ENCODE peak calls at places on chromosomes 7 and 10, in nine cellular contexts. One of them, this sample, is unnamed. For H3K4me1, the result is how much of the 10 kb centered on the place peaks cover.

GRCh38 chr7:27709137-27710075 is 30.6 kb upstream of the TAX1BP1 start:
- DNase-seq in esophagus squamous epithelium: no peak
- DNase-seq in heart right ventricle: no peak
- DNase-seq in tibial artery: no peak
- DNase-seq in mesenchymal stem cell: peak
- DNase-seq in sigmoid colon: no peak
- DNase-seq in A549: no peak
- DNase-seq in Peyer's patch: no peak
- DNase-seq in CD4-positive, CD25-positive, alpha-beta regulatory T cell: no peak
- DNase-seq in this sample: no peak

GRCh38 chr10:103758294-103758681 is 97.1 kb downstream of the SH3PXD2A start:
- DNase-seq in heart right ventricle: no peak
- DNase-seq in tibial artery: no peak
- DNase-seq in CD4-positive, CD25-positive, alpha-beta regulatory T cell: no peak
- DNase-seq in sigmoid colon: no peak
- DNase-seq in A549: peak
- DNase-seq in Peyer's patch: no peak
- DNase-seq in esophagus squamous epithelium: no peak
- DNase-seq in mesenchymal stem cell: peak
- DNase-seq in this sample: no peak

GRCh38 chr7:130940907-130941306 is 206.9 kb upstream of the KLF14 start:
- DNase-seq in Peyer's patch: no peak
- DNase-seq in sigmoid colon: no peak
- DNase-seq in CD4-positive, CD25-positive, alpha-beta regulatory T cell: no peak
- DNase-seq in heart right ventricle: no peak
- DNase-seq in A549: no peak
- DNase-seq in esophagus squamous epithelium: no peak
- DNase-seq in tibial artery: no peak
- DNase-seq in mesenchymal stem cell: no peak
- DNase-seq in this sample: no peak

GRCh38 chr10:1253476-1254353 is 197.5 kb downstream of the WDR37 start:
- DNase-seq in CD4-positive, CD25-positive, alpha-beta regulatory T cell: peak
- DNase-seq in mesenchymal stem cell: no peak
- DNase-seq in A549: no peak
- DNase-seq in heart right ventricle: no peak
- DNase-seq in esophagus squamous epithelium: no peak
- DNase-seq in Peyer's patch: no peak
- DNase-seq in tibial artery: no peak
- DNase-seq in sigmoid colon: no peak
- DNase-seq in this sample: no peak

GRCh38 chr10:88743999-88744398 is 15.8 kb upstream of the LIPN start:
- DNase-seq in A549: peak
- DNase-seq in esophagus squamous epithelium: no peak
- DNase-seq in heart right ventricle: no peak
- DNase-seq in Peyer's patch: peak
- DNase-seq in sigmoid colon: no peak
- DNase-seq in CD4-positive, CD25-positive, alpha-beta regulatory T cell: no peak
- DNase-seq in mesenchymal stem cell: no peak
- DNase-seq in tibial artery: no peak
- DNase-seq in this sample: no peak

GRCh38 chr7:101733713-101734475 is 83.5 kb upstream of the CUX1 start:
- DNase-seq in A549: no peak
- DNase-seq in Peyer's patch: peak
- DNase-seq in heart right ventricle: peak
- DNase-seq in CD4-positive, CD25-positive, alpha-beta regulatory T cell: peak
- DNase-seq in sigmoid colon: no peak
- DNase-seq in esophagus squamous epithelium: no peak
- DNase-seq in mesenchymal stem cell: peak
- DNase-seq in tibial artery: no peak
- DNase-seq in this sample: peak

GRCh38 chr10:93512565-93512964 is 16.2 kb downstream of the CEP55 start:
- DNase-seq in Peyer's patch: no peak
- DNase-seq in tibial artery: no peak
- DNase-seq in CD4-positive, CD25-positive, alpha-beta regulatory T cell: no peak
- DNase-seq in mesenchymal stem cell: no peak
- DNase-seq in sigmoid colon: no peak
- DNase-seq in esophagus squamous epithelium: no peak
- DNase-seq in heart right ventricle: no peak
- DNase-seq in A549: no peak
- DNase-seq in this sample: no peak

GRCh38 chr10:126215767-126216166 is 172.5 kb downstream of the ADAM12 start:
- DNase-seq in Peyer's patch: no peak
- DNase-seq in mesenchymal stem cell: no peak
- DNase-seq in esophagus squamous epithelium: no peak
- DNase-seq in tibial artery: no peak
- DNase-seq in sigmoid colon: no peak
- DNase-seq in A549: no peak
- DNase-seq in CD4-positive, CD25-positive, alpha-beta regulatory T cell: no peak
- DNase-seq in heart right ventricle: no peak
- DNase-seq in this sample: no peak

GRCh38 chr10:52031771-52032170 is 282.3 kb upstream of the DKK1 start:
- DNase-seq in A549: no peak
- DNase-seq in CD4-positive, CD25-positive, alpha-beta regulatory T cell: no peak
- DNase-seq in sigmoid colon: no peak
- DNase-seq in esophagus squamous epithelium: no peak
- DNase-seq in mesenchymal stem cell: no peak
- DNase-seq in tibial artery: no peak
- DNase-seq in heart right ventricle: no peak
- DNase-seq in Peyer's patch: no peak
- DNase-seq in this sample: no peak

GRCh38 chr10:113021268-113022028 is 71.4 kb downstream of the TCF7L2 start:
- DNase-seq in CD4-positive, CD25-positive, alpha-beta regulatory T cell: no peak
- DNase-seq in Peyer's patch: peak
- DNase-seq in A549: no peak
- DNase-seq in esophagus squamous epithelium: no peak
- DNase-seq in tibial artery: peak
- DNase-seq in mesenchymal stem cell: peak
- DNase-seq in heart right ventricle: no peak
- DNase-seq in sigmoid colon: peak
- DNase-seq in this sample: no peak

GRCh38 chr10:113019096-113019495 is 69.0 kb downstream of the TCF7L2 start:
- DNase-seq in esophagus squamous epithelium: no peak
- DNase-seq in heart right ventricle: no peak
- DNase-seq in sigmoid colon: no peak
- DNase-seq in CD4-positive, CD25-positive, alpha-beta regulatory T cell: no peak
- DNase-seq in Peyer's patch: no peak
- DNase-seq in A549: no peak
- DNase-seq in tibial artery: no peak
- DNase-seq in mesenchymal stem cell: no peak
- DNase-seq in this sample: no peak

GRCh38 chr10:113020425-113020753 is 70.3 kb downstream of the TCF7L2 start:
- DNase-seq in heart right ventricle: no peak
- DNase-seq in esophagus squamous epithelium: no peak
- DNase-seq in CD4-positive, CD25-positive, alpha-beta regulatory T cell: no peak
- DNase-seq in tibial artery: no peak
- DNase-seq in sigmoid colon: peak
- DNase-seq in A549: no peak
- DNase-seq in Peyer's patch: no peak
- DNase-seq in mesenchymal stem cell: no peak
- DNase-seq in this sample: no peak

GRCh38 chr10:113020838-113021237 is 70.8 kb downstream of the TCF7L2 start:
- DNase-seq in A549: no peak
- DNase-seq in Peyer's patch: no peak
- DNase-seq in heart right ventricle: no peak
- DNase-seq in CD4-positive, CD25-positive, alpha-beta regulatory T cell: no peak
- DNase-seq in esophagus squamous epithelium: no peak
- DNase-seq in tibial artery: no peak
- DNase-seq in mesenchymal stem cell: peak
- DNase-seq in sigmoid colon: peak
- DNase-seq in this sample: peak

DNA sequence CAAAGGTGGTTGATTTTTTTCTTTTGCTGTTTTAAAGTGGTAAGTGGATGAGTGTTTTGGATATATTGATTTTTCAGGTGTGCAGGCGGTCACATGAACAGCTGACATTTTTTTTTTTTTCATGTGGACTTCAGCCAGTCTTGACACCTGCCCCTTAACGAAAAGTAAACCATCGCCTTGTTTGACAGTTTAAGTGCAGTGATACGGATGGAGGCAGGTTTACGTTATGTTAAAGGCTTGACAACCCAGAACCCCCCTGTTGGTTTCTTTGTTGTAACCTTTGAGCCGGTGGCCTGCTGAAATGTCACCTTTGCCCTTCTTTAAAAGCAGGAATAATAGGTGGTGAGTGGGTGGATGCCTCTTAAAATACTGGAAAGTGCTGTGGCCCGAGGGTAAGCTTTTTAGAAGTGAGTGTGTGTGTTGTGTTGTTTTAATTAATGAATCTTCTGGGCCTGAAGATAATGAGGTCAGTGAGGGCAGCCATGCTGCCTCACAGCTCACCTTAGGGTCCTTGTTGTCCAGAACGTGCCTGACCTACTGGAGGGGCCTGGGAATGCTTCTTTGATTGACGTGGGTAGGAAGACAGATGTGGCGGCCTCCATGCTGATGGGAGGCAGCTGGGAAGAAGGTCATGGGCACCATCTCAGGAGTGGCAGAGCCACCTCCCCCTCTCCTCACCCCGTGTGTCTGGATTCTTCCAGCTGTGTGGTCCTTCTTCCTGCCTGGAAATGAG is 69.8 kb downstream of the TCF7L2 start:
- DNase-seq in mesenchymal stem cell: no peak
- DNase-seq in tibial artery: no peak
- DNase-seq in Peyer's patch: no peak
- DNase-seq in esophagus squamous epithelium: no peak
- DNase-seq in sigmoid colon: peak
- DNase-seq in CD4-positive, CD25-positive, alpha-beta regulatory T cell: no peak
- DNase-seq in heart right ventricle: no peak
- DNase-seq in A549: no peak
- DNase-seq in this sample: no peak
- H3K27ac ChIP-seq in mesenchymal stem cell: no peak
- H3K27ac ChIP-seq in tibial artery: peak
- H3K27ac ChIP-seq in Peyer's patch: no peak
- H3K27ac ChIP-seq in esophagus squamous epithelium: no peak
- H3K27ac ChIP-seq in sigmoid colon: peak
- H3K27ac ChIP-seq in CD4-positive, CD25-positive, alpha-beta regulatory T cell: no peak
- H3K27ac ChIP-seq in heart right ventricle: no peak
- H3K27ac ChIP-seq in A549: no peak
- H3K27ac ChIP-seq in this sample: peak

GRCh38 chr7:42926204-42926603 is 5.8 kb downstream of the PSMA2 start:
- DNase-seq in esophagus squamous epithelium: no peak
- DNase-seq in tibial artery: no peak
- DNase-seq in mesenchymal stem cell: no peak
- DNase-seq in sigmoid colon: no peak
- DNase-seq in heart right ventricle: no peak
- DNase-seq in CD4-positive, CD25-positive, alpha-beta regulatory T cell: no peak
- DNase-seq in Peyer's patch: no peak
- DNase-seq in A549: no peak
- DNase-seq in this sample: no peak
- H3K4me1 ChIP-seq in esophagus squamous epithelium: half or more
- H3K4me1 ChIP-seq in tibial artery: under half
- H3K4me1 ChIP-seq in mesenchymal stem cell: under half
- H3K4me1 ChIP-seq in sigmoid colon: under half
- H3K4me1 ChIP-seq in heart right ventricle: under half
- H3K4me1 ChIP-seq in CD4-positive, CD25-positive, alpha-beta regulatory T cell: under half
- H3K4me1 ChIP-seq in Peyer's patch: under half
- H3K4me1 ChIP-seq in A549: under half
- H3K4me1 ChIP-seq in this sample: under half

DNA sequence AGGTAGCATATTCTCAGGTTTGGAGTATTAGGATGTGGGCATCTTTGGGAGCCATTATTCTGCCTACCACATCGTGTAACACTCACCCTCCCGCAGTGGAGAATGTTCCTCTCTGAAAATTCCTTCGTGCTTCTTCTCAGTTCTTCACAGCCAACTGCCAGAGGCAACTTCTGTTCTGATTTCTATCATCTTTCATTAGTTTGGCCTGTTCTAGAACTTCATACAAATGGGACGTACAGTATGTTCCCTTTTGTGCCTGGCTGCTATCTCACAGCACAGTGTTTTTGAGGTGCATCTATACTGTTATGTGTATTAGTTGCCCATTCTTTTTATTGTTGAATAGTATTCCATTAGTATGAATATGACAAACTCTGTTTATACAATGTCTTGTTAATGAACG is 8.9 kb upstream of the SLC26A3 start:
- DNase-seq in CD4-positive, CD25-positive, alpha-beta regulatory T cell: no peak
- DNase-seq in mesenchymal stem cell: no peak
- DNase-seq in esophagus squamous epithelium: no peak
- DNase-seq in tibial artery: no peak
- DNase-seq in A549: no peak
- DNase-seq in heart right ventricle: no peak
- DNase-seq in Peyer's patch: no peak
- DNase-seq in sigmoid colon: peak
- DNase-seq in this sample: no peak
- H3K27ac ChIP-seq in CD4-positive, CD25-positive, alpha-beta regulatory T cell: no peak
- H3K27ac ChIP-seq in mesenchymal stem cell: no peak
- H3K27ac ChIP-seq in esophagus squamous epithelium: peak
- H3K27ac ChIP-seq in tibial artery: no peak
- H3K27ac ChIP-seq in A549: no peak
- H3K27ac ChIP-seq in heart right ventricle: no peak
- H3K27ac ChIP-seq in Peyer's patch: no peak
- H3K27ac ChIP-seq in sigmoid colon: peak
- H3K27ac ChIP-seq in this sample: no peak

GRCh38 chr10:32232378-32232777 is 114.6 kb downstream of the EPC1 start:
- DNase-seq in esophagus squamous epithelium: no peak
- DNase-seq in Peyer's patch: no peak
- DNase-seq in tibial artery: no peak
- DNase-seq in A549: no peak
- DNase-seq in sigmoid colon: no peak
- DNase-seq in heart right ventricle: no peak
- DNase-seq in mesenchymal stem cell: no peak
- DNase-seq in CD4-positive, CD25-positive, alpha-beta regulatory T cell: no peak
- DNase-seq in this sample: no peak

GRCh38 chr10:32239770-32240169 is 107.2 kb downstream of the EPC1 start:
- DNase-seq in mesenchymal stem cell: no peak
- DNase-seq in esophagus squamous epithelium: no peak
- DNase-seq in A549: no peak
- DNase-seq in sigmoid colon: no peak
- DNase-seq in tibial artery: no peak
- DNase-seq in CD4-positive, CD25-positive, alpha-beta regulatory T cell: no peak
- DNase-seq in Peyer's patch: no peak
- DNase-seq in heart right ventricle: no peak
- DNase-seq in this sample: no peak

GRCh38 chr10:32241946-32242345 is 105.0 kb downstream of the EPC1 start:
- DNase-seq in A549: no peak
- DNase-seq in Peyer's patch: no peak
- DNase-seq in heart right ventricle: no peak
- DNase-seq in esophagus squamous epithelium: no peak
- DNase-seq in tibial artery: no peak
- DNase-seq in sigmoid colon: no peak
- DNase-seq in mesenchymal stem cell: no peak
- DNase-seq in CD4-positive, CD25-positive, alpha-beta regulatory T cell: no peak
- DNase-seq in this sample: no peak

DNA sequence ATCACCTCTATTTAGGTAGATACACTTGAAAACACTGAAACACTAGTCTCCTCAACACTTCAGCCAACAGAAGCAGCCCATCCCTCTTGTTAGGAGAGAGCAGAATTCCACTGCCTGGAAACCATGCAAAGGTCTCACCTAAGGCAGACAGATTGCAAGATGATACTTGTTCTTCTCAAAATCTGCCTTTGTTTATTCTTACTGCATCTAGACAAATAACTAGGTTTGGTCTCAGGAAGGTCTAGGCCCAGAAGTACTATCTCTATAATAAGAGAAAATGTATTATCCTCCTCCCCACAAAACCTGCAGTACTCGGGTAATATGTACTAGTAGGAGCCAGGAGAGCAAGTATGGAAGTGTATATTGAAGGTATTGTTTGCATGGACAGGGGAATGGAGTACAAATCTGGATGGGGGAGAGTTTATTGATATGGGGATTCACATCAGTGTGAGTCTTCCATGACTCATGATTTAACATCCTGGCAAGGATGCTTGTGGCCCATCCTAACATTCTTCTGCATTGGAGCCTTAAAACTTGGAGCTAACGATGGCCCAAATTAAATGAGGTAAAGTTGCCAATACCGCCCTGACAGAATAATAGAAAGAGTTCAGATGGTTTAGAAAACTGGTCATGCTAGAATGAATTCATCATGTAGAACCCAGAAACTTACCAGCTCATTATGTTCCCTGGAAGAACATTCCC is 109.2 kb downstream of the EPC1 start:
- DNase-seq in heart right ventricle: no peak
- DNase-seq in Peyer's patch: no peak
- DNase-seq in tibial artery: no peak
- DNase-seq in CD4-positive, CD25-positive, alpha-beta regulatory T cell: no peak
- DNase-seq in esophagus squamous epithelium: no peak
- DNase-seq in A549: no peak
- DNase-seq in sigmoid colon: no peak
- DNase-seq in mesenchymal stem cell: no peak
- DNase-seq in this sample: no peak
- H3K4me1 ChIP-seq in heart right ventricle: under half
- H3K4me1 ChIP-seq in Peyer's patch: under half
- H3K4me1 ChIP-seq in tibial artery: under half
- H3K4me1 ChIP-seq in CD4-positive, CD25-positive, alpha-beta regulatory T cell: under half
- H3K4me1 ChIP-seq in esophagus squamous epithelium: under half
- H3K4me1 ChIP-seq in A549: under half
- H3K4me1 ChIP-seq in sigmoid colon: under half
- H3K4me1 ChIP-seq in mesenchymal stem cell: under half
- H3K4me1 ChIP-seq in this sample: under half

This sample was measured in lung.